ENCODE peak calls at places on chromosome 10, in four cellular contexts. One of them, this sample, is unnamed.

GRCh38 chr10:104689547-104689946 is 48.5 kb downstream of the SORCS3 start:
- DNase-seq in K562: no peak
- DNase-seq in A549: no peak
- DNase-seq in HepG2: no peak
- DNase-seq in this sample: no peak

GRCh38 chr10:118758449-118758848 is 3.7 kb upstream of the CACUL1 start:
- DNase-seq in K562: no peak
- DNase-seq in A549: no peak
- DNase-seq in HepG2: no peak
- DNase-seq in this sample: no peak

GRCh38 chr10:103451871-103452713 is at the start of gene CALHM2:
- DNase-seq in A549: peak; percentile 61
- DNase-seq in HepG2: peak; percentile 13
- DNase-seq in K562: no peak
- DNase-seq in this sample: peak; percentile 60

GRCh38 chr10:17201165-17202013 is at the start of gene TRDMT1:
- DNase-seq in HepG2: peak; percentile 67
- DNase-seq in A549: peak; percentile 76
- DNase-seq in K562: peak; percentile 86
- DNase-seq in this sample: peak; percentile 80

GRCh38 chr10:80408198-80409085 is at the start of gene PRXL2A:
- DNase-seq in K562: peak; percentile 64
- DNase-seq in HepG2: peak; percentile 74
- DNase-seq in A549: peak; percentile 92
- DNase-seq in this sample: peak; percentile 94

GRCh38 chr10:93757766-93758509 is at the start of gene LGI1:
- DNase-seq in A549: no peak
- DNase-seq in K562: no peak
- DNase-seq in HepG2: no peak
- DNase-seq in this sample: no peak

GRCh38 chr10:43351301-43351700 is 20.1 kb upstream of the FXYD4 start:
- DNase-seq in A549: no peak
- DNase-seq in K562: no peak
- DNase-seq in HepG2: no peak
- DNase-seq in this sample: no peak

GRCh38 chr10:17233534-17233933 is 5.5 kb downstream of the VIM start:
- DNase-seq in HepG2: no peak
- DNase-seq in A549: no peak
- DNase-seq in K562: no peak
- DNase-seq in this sample: no peak

GRCh38 chr10:86684305-86684704 is 16.0 kb downstream of the LDB3 start:
- DNase-seq in A549: no peak
- DNase-seq in HepG2: no peak
- DNase-seq in K562: peak; percentile 36
- DNase-seq in this sample: peak; percentile 59

GRCh38 chr10:90977162-90977854 is 56.4 kb upstream of the ANKRD1 start:
- DNase-seq in K562: no peak
- DNase-seq in HepG2: no peak
- DNase-seq in A549: no peak
- DNase-seq in this sample: no peak

GRCh38 chr10:129799942-129800341 is 164.1 kb downstream of the EBF3 start:
- DNase-seq in K562: no peak
- DNase-seq in HepG2: no peak
- DNase-seq in A549: no peak
- DNase-seq in this sample: no peak

GRCh38 chr10:79258894-79259293 is 88.4 kb upstream of the PPIF start:
- DNase-seq in A549: no peak
- DNase-seq in K562: no peak
- DNase-seq in HepG2: no peak
- DNase-seq in this sample: no peak

GRCh38 chr10:119028900-119029612 is 458 bp upstream of the NANOS1 start:
- DNase-seq in A549: peak; percentile 91
- DNase-seq in HepG2: peak; percentile 84
- DNase-seq in K562: peak; percentile 97
- DNase-seq in this sample: peak; percentile 96

GRCh38 chr10:10499839-10500238 is 517.8 kb upstream of the CELF2 start:
- DNase-seq in A549: no peak
- DNase-seq in HepG2: no peak
- DNase-seq in K562: no peak
- DNase-seq in this sample: no peak

GRCh38 chr10:17787087-17787942 is 21.8 kb upstream of the MRC1 start:
- DNase-seq in A549: no peak
- DNase-seq in HepG2: no peak
- DNase-seq in K562: no peak
- DNase-seq in this sample: no peak

GRCh38 chr10:112815238-112816032 is 134.6 kb upstream of the TCF7L2 start:
- DNase-seq in HepG2: peak; percentile 85
- DNase-seq in K562: no peak
- DNase-seq in A549: no peak
- DNase-seq in this sample: no peak

GRCh38 chr10:114499630-114500190 is 95.4 kb upstream of the AFAP1L2 start:
- DNase-seq in HepG2: no peak
- DNase-seq in A549: no peak
- DNase-seq in K562: no peak
- DNase-seq in this sample: no peak

GRCh38 chr10:48694371-48695030 is 9.8 kb downstream of the WDFY4 start:
- DNase-seq in HepG2: no peak
- DNase-seq in K562: no peak
- DNase-seq in A549: no peak
- DNase-seq in this sample: no peak

GRCh38 chr10:132676193-132676891 is 109.6 kb downstream of the NKX6-2 start:
- DNase-seq in A549: no peak
- DNase-seq in HepG2: peak; percentile 7
- DNase-seq in K562: no peak
- DNase-seq in this sample: peak; percentile 8

GRCh38 chr10:43253461-43254198 is 13.2 kb downstream of the RASGEF1A start:
- DNase-seq in HepG2: no peak
- DNase-seq in K562: no peak
- DNase-seq in A549: no peak
- DNase-seq in this sample: no peak

GRCh38 chr10:61663466-61663865 is 737 bp downstream of the CABCOCO1 start:
- DNase-seq in HepG2: no peak
- DNase-seq in A549: no peak
- DNase-seq in K562: no peak
- DNase-seq in this sample: no peak

GRCh38 chr10:13206546-13207443 is 27.4 kb downstream of the UCMA start:
- DNase-seq in A549: no peak
- DNase-seq in HepG2: peak; percentile 6
- DNase-seq in K562: no peak
- DNase-seq in this sample: no peak

GRCh38 chr10:37146443-37146842 is 21.0 kb downstream of the ANKRD30A start:
- DNase-seq in HepG2: peak; percentile 2
- DNase-seq in A549: no peak
- DNase-seq in K562: no peak
- DNase-seq in this sample: no peak

GRCh38 chr10:79148452-79149344 is 79.9 kb downstream of the ZMIZ1 start:
- DNase-seq in HepG2: no peak
- DNase-seq in A549: no peak
- DNase-seq in K562: peak; percentile 78
- DNase-seq in this sample: no peak

GRCh38 chr10:49649936-49650723 is 29.3 kb upstream of the C10orf53 start:
- DNase-seq in A549: no peak
- DNase-seq in HepG2: no peak
- DNase-seq in K562: no peak
- DNase-seq in this sample: no peak

DNA sequence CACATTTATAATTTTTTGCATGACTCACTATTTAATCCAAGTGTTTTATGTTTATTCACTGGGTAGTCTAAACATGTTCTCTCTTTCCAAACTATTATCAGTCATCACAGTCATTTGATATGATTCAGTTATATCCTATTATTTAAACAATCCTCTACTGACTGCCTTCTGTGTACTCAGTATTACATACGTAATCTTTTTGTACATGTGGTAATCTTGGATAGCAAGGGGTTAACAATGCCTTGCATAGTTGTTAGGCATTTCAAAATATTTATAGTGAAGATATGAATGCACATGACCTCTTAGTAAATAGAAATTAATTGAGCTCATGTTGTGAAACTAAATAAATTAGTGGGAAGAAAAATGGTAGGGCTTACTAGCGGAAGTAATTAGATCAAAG is 379.4 kb upstream of the KIAA1217 start:
- DNase-seq in K562: no peak
- DNase-seq in A549: no peak
- DNase-seq in HepG2: no peak
- DNase-seq in this sample: no peak
- TF ChIP-seq ESRRA in K562: no peak
- TF ChIP-seq ESRRA in A549: no peak
- TF ChIP-seq ESRRA in HepG2: no peak
- TF ChIP-seq ESRRA in this sample: no peak

DNA sequence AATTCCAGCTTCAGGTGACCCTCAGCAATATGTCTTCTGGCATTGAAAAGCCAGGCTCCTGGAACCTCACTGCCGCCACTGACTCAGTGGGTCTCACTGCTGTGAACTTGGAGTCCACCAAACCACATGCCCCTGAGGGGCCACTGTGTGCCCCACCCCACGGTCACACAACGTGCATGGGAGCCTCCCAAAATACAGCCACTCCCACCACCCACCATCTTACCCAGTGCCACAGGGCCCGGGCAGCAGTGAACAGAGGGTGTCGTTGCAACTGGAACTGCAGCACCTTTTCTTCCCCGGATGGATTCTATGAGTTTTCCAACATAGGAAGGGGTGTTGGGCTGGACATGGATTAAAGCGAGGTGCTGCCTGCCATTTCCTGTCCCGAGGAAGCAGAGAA is 60.1 kb downstream of the ASB13 start:
- DNase-seq in K562: no peak
- DNase-seq in HepG2: no peak
- DNase-seq in A549: no peak
- DNase-seq in this sample: no peak
- TF ChIP-seq NR3C1 in K562: no peak
- TF ChIP-seq NR3C1 in HepG2: no peak
- TF ChIP-seq NR3C1 in A549: no peak
- TF ChIP-seq NR3C1 in this sample: no peak

DNA sequence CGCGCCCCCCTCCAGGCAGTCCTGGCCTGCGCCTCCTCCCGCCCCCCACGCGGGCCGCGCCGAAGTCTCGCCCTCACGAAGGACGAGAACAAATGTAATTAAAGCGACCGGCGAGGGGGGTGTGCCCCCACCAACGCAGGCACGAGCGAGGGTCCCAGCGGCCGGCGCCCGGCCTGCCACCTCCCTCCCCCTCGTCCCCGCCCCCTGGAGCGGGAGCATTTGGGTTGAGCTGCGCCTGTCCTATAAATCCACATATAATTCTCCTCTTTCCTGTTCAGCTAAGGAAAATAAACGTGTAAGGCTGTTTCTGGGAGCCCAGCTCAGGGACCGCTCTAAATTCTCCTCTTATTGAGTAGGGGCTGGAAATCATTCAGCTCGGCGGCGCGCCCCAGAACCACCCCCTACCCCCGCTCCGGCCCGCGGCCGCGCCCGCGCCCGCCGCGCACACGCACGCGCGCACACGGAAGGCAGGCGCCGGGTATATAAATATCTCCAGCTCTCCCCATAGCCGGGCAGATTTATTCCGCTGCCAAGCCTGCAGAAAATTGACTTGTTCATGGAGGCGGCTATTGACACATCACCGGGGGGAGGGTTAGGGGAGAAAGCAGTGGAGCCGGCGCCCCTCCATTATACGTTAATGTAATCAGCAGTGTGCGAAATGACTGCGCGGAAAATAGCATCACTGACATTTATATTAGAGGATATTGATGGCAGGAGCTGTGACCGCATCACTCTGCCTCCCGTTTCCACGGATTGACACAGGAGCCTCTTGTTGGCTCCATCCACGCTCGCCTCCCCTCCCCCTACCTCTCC is 61.6 kb upstream of the BTRC start:
- DNase-seq in HepG2: no peak
- DNase-seq in A549: no peak
- DNase-seq in K562: peak; percentile 36
- DNase-seq in this sample: peak; percentile 27
- TF ChIP-seq ESRRA in HepG2: no peak
- TF ChIP-seq ESRRA in A549: no peak
- TF ChIP-seq ESRRA in K562: no peak
- TF ChIP-seq ESRRA in this sample: no peak

GRCh38 chr10:131273476-131273875 is 38.0 kb downstream of the TCERG1L start:
- DNase-seq in K562: no peak
- DNase-seq in A549: no peak
- DNase-seq in HepG2: no peak
- DNase-seq in this sample: no peak
- TF ChIP-seq NR3C1 in K562: no peak
- TF ChIP-seq NR3C1 in A549: no peak
- TF ChIP-seq NR3C1 in HepG2: no peak
- TF ChIP-seq NR3C1 in this sample: no peak

DNA sequence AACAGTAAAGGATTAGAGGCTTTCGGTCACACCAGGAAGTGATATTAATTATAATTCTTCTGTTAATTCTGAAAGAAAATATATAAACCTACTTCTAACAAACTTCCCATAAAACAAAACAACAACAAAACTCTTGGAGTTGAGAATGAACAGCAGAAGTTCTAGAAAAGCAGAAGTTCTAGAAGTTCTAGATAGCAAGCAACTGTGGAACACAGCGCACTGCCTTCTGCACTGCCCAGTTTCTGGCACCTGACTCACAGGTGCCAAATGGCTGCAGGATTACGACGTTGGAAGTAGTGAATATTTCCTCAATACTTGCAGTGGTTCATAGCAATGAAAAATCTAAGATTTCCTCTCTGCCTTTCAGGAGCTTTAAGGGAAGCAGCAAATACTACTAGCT is 132.2 kb downstream of the OR13A1 start:
- DNase-seq in HepG2: no peak
- DNase-seq in K562: no peak
- DNase-seq in A549: no peak
- DNase-seq in this sample: no peak
- TF ChIP-seq ESRRA in HepG2: no peak
- TF ChIP-seq ESRRA in K562: no peak
- TF ChIP-seq ESRRA in A549: no peak
- TF ChIP-seq ESRRA in this sample: no peak

GRCh38 chr10:30893208-30893607 is 138.5 kb downstream of the ZNF438 start:
- DNase-seq in A549: no peak
- DNase-seq in HepG2: no peak
- DNase-seq in K562: no peak
- DNase-seq in this sample: no peak
- TF ChIP-seq NR3C1 in A549: no peak
- TF ChIP-seq NR3C1 in HepG2: no peak
- TF ChIP-seq NR3C1 in K562: no peak
- TF ChIP-seq NR3C1 in this sample: no peak

GRCh38 chr10:110268931-110269640 is 35.6 kb downstream of the SMNDC1 start:
- DNase-seq in HepG2: no peak
- DNase-seq in K562: no peak
- DNase-seq in A549: no peak
- DNase-seq in this sample: no peak
- TF ChIP-seq ESRRA in HepG2: no peak
- TF ChIP-seq ESRRA in K562: no peak
- TF ChIP-seq ESRRA in A549: no peak
- TF ChIP-seq ESRRA in this sample: no peak

GRCh38 chr10:69408318-69409175 is 8.2 kb downstream of the TACR2 start:
- DNase-seq in HepG2: peak; percentile 80
- DNase-seq in K562: peak; percentile 99
- DNase-seq in A549: peak; percentile 96
- DNase-seq in this sample: peak; percentile 94

GRCh38 chr10:69407621-69408301 is 9.0 kb downstream of the TACR2 start:
- DNase-seq in HepG2: no peak
- DNase-seq in K562: peak; percentile 58
- DNase-seq in A549: peak; percentile 58
- DNase-seq in this sample: no peak

GRCh38 chr10:69410487-69410886 is 6.2 kb downstream of the TACR2 start:
- DNase-seq in HepG2: no peak
- DNase-seq in A549: no peak
- DNase-seq in K562: no peak
- DNase-seq in this sample: no peak

GRCh38 chr10:69409968-69410367 is 6.8 kb downstream of the TACR2 start:
- DNase-seq in HepG2: no peak
- DNase-seq in K562: no peak
- DNase-seq in A549: no peak
- DNase-seq in this sample: no peak

GRCh38 chr10:69409176-69409495 is 7.6 kb downstream of the TACR2 start:
- DNase-seq in HepG2: no peak
- DNase-seq in A549: no peak
- DNase-seq in K562: no peak
- DNase-seq in this sample: no peak
- TF ChIP-seq NR3C1 in HepG2: no peak
- TF ChIP-seq NR3C1 in A549: no peak
- TF ChIP-seq NR3C1 in K562: no peak
- TF ChIP-seq NR3C1 in this sample: no peak

This sample was measured in WTC11.